ENCODE peak calls at places on chromosomes 1 and 21, in seven cellular contexts. G is fibroblast of villous mesenchyme, T is skeletal muscle cell, J is KG1, Y is B cell, K is T follicular helper cell, S is anterior cingulate cortex. Q is an unnamed sample.

GRCh38 chr1:153260980-153261792 is 1.7 kb downstream of the LORICRIN start:
- DNase-seq in G (peak), T (no peak), J (no peak), Y (no peak), K (peak), S (peak), Q (peak)

GRCh38 chr1:18948913-18949688 is 7.4 kb downstream of the IFFO2 start:
- DNase-seq in G (peak), T (no peak), J (no peak), Y (no peak), K (no peak), S (no peak), Q (peak)

GRCh38 chr1:194341587-194341986 is 1155.2 kb upstream of the B3GALT2 start:
- DNase-seq in G (no peak), T (no peak), J (no peak), Y (no peak), K (no peak), S (no peak), Q (no peak)

GRCh38 chr1:182476625-182477024 is 26.7 kb downstream of the RGSL1 start:
- DNase-seq in G (no peak), T (no peak), J (no peak), Y (no peak), K (no peak), S (no peak), Q (no peak)

GRCh38 chr21:29208666-29209059 is 78.2 kb downstream of the MAP3K7CL start:
- DNase-seq in G (peak), T (peak), J (no peak), Y (no peak), K (no peak), S (no peak), Q (no peak)

GRCh38 chr1:66300986-66301451 is 232.9 kb upstream of the SGIP1 start:
- DNase-seq in G (peak), T (no peak), J (peak), Y (no peak), K (no peak), S (no peak), Q (peak)

GRCh38 chr1:234965128-234965527 is 163.5 kb downstream of the TOMM20 start:
- DNase-seq in G (peak), T (no peak), J (no peak), Y (no peak), K (no peak), S (no peak), Q (no peak)

GRCh38 chr1:6385673-6386191 is 7.8 kb downstream of the ACOT7 start:
- DNase-seq in G (peak), T (peak), J (no peak), Y (no peak), K (no peak), S (peak), Q (no peak)

GRCh38 chr1:83547903-83548302 is 451.0 kb downstream of the TTLL7 start:
- DNase-seq in G (peak), T (peak), J (no peak), Y (no peak), K (no peak), S (no peak), Q (no peak)

GRCh38 chr1:159751022-159751421 is 29.7 kb upstream of the DUSP23 start:
- DNase-seq in G (no peak), T (no peak), J (no peak), Y (no peak), K (no peak), S (no peak), Q (no peak)

GRCh38 chr1:246608616-246609376 is 42.5 kb downstream of the CNST start:
- DNase-seq in G (peak), T (peak), J (peak), Y (no peak), K (no peak), S (no peak), Q (no peak)

GRCh38 chr1:172637522-172637921 is 21.4 kb upstream of the FASLG start:
- DNase-seq in G (peak), T (peak), J (no peak), Y (no peak), K (no peak), S (no peak), Q (no peak)

GRCh38 chr21:46409641-46410406 is 48.9 kb upstream of the DIP2A start:
- DNase-seq in G (no peak), T (no peak), J (no peak), Y (no peak), K (no peak), S (no peak), Q (no peak)

GRCh38 chr1:150810958-150811676 is 3.1 kb upstream of the CTSK start:
- DNase-seq in G (peak), T (no peak), J (no peak), Y (no peak), K (no peak), S (no peak), Q (no peak)

GRCh38 chr1:183630748-183631147 is 4.8 kb downstream of the ARPC5 start:
- DNase-seq in G (no peak), T (no peak), J (no peak), Y (no peak), K (no peak), S (no peak), Q (no peak)

GRCh38 chr1:234918216-234918841 is 210.3 kb downstream of the TOMM20 start:
- DNase-seq in G (peak), T (no peak), J (no peak), Y (no peak), K (no peak), S (no peak), Q (no peak)

GRCh38 chr21:16891821-16892220 is 621.0 kb upstream of the CXADR start:
- DNase-seq in G (peak), T (peak), J (no peak), Y (no peak), K (no peak), S (no peak), Q (no peak)

GRCh38 chr1:31306278-31306677 is 9.4 kb downstream of the ZCCHC17 start:
- DNase-seq in G (peak), T (peak), J (no peak), Y (no peak), K (no peak), S (no peak), Q (no peak)

GRCh38 chr1:102120910-102121309 is 124.2 kb upstream of the OLFM3 start:
- DNase-seq in G (no peak), T (no peak), J (no peak), Y (no peak), K (no peak), S (no peak), Q (no peak)

GRCh38 chr1:247386695-247387094 is 29.3 kb upstream of the NLRP3 start:
- DNase-seq in G (peak), T (no peak), J (no peak), Y (no peak), K (no peak), S (no peak), Q (no peak)

GRCh38 chr1:113811353-113811887 is 856 bp downstream of the RSBN1 start:
- DNase-seq in G (peak), T (no peak), J (peak), Y (peak), K (peak), S (no peak), Q (no peak)

GRCh38 chr1:101237229-101237837 is 514 bp downstream of the S1PR1 start:
- DNase-seq in G (peak), T (peak), J (no peak), Y (no peak), K (no peak), S (no peak), Q (peak)

GRCh38 chr1:221998781-221999180 is 256.9 kb upstream of the DUSP10 start:
- DNase-seq in G (peak), T (no peak), J (no peak), Y (no peak), K (no peak), S (no peak), Q (no peak)

GRCh38 chr1:53525595-53525994 is 66.4 kb downstream of the DMRTB1 start:
- DNase-seq in G (no peak), T (no peak), J (no peak), Y (no peak), K (no peak), S (no peak), Q (no peak)

GRCh38 chr1:221074325-221074724 is 195.1 kb downstream of the HLX start:
- DNase-seq in G (peak), T (peak), J (peak), Y (no peak), K (no peak), S (no peak), Q (no peak)

GRCh38 chr1:155540000-155540874 is 22.4 kb downstream of the ASH1L start:
- DNase-seq in G (no peak), T (no peak), J (no peak), Y (no peak), K (no peak), S (no peak), Q (no peak)

GRCh38 chr1:69737527-69738176 is 169.9 kb downstream of the LRRC7 start:
- DNase-seq in G (peak), T (peak), J (peak), Y (peak), K (no peak), S (no peak), Q (no peak)

GRCh38 chr1:150516050-150516591 is 569 bp downstream of the FALEC start:
- DNase-seq in G (no peak), T (no peak), J (no peak), Y (no peak), K (no peak), S (no peak), Q (no peak)

GRCh38 chr21:31408306-31409088 is 64.4 kb upstream of the TIAM1 start:
- DNase-seq in G (no peak), T (no peak), J (no peak), Y (peak), K (no peak), S (no peak), Q (no peak)

GRCh38 chr1:43465694-43466152 is 12.0 kb upstream of the HYI start:
- DNase-seq in G (no peak), T (no peak), J (no peak), Y (no peak), K (no peak), S (no peak), Q (no peak)

GRCh38 chr1:186626533-186626932 is 53.7 kb downstream of the PTGS2 start:
- DNase-seq in G (no peak), T (no peak), J (no peak), Y (no peak), K (no peak), S (no peak), Q (no peak)

GRCh38 chr1:209577346-209577745 is 6.2 kb upstream of the CAMK1G start:
- DNase-seq in G (peak), T (no peak), J (no peak), Y (no peak), K (no peak), S (no peak), Q (no peak)

GRCh38 chr1:92708368-92708950 is 76.4 kb downstream of the EVI5 start:
- DNase-seq in G (peak), T (no peak), J (no peak), Y (no peak), K (no peak), S (no peak), Q (no peak)

GRCh38 chr21:46057710-46058241 is 40.1 kb upstream of the COL6A2 start:
- DNase-seq in G (no peak), T (no peak), J (no peak), Y (no peak), K (no peak), S (no peak), Q (no peak)

GRCh38 chr1:116853680-116854191 is 56.0 kb upstream of the PTGFRN start:
- DNase-seq in G (peak), T (peak), J (no peak), Y (no peak), K (no peak), S (no peak), Q (no peak)

GRCh38 chr21:36719614-36720013 is 20.7 kb downstream of the SIM2 start:
- DNase-seq in G (no peak), T (no peak), J (no peak), Y (no peak), K (no peak), S (no peak), Q (no peak)

GRCh38 chr1:200979574-200980451 is 43.7 kb downstream of the KIF21B start:
- DNase-seq in G (peak), T (no peak), J (no peak), Y (peak), K (peak), S (no peak), Q (peak)

GRCh38 chr1:109547412-109548320 is 749 bp upstream of the GNAI3 start:
- DNase-seq in G (peak), T (no peak), J (no peak), Y (no peak), K (no peak), S (no peak), Q (no peak)

GRCh38 chr1:199009447-199009846 is 370.6 kb downstream of the PTPRC start:
- DNase-seq in G (no peak), T (no peak), J (peak), Y (no peak), K (no peak), S (no peak), Q (no peak)